ENCODE peak calls at places on chromosomes 1 and 21, in ten cellular contexts. W is H9, Y is IMR-90, S is mesendoderm, K is PC-3, E is NT2/D1, J is neural progenitor cell, O is colonic mucosa, F is neuronal stem cell, R is HCT116. U is an unnamed sample.

GRCh38 chr1:184792450-184792969 is 37.9 kb upstream of the EDEM3 start:
- DNase-seq in K (peak; percentile 93), R (peak; percentile 75), E (no peak), J (no peak), O (peak; percentile 85), F (no peak), S (no peak), W (no peak), Y (peak; percentile 99), U (no peak)

GRCh38 chr1:17224434-17224833 is 19.5 kb downstream of the PADI1 start:
- DNase-seq in R (no peak), J (no peak), O (no peak), K (no peak), F (no peak), E (no peak), S (no peak), W (no peak), Y (no peak), U (no peak)

GRCh38 chr21:24045775-24046215 is 1561.5 kb downstream of the MRPL39 start:
- DNase-seq in R (no peak), S (peak; percentile 42), W (no peak), E (peak; percentile 15), F (no peak), O (peak; percentile 27), K (peak; percentile 90), J (peak; percentile 1), Y (peak; percentile 99), U (peak; percentile 35)

GRCh38 chr1:5937373-5937857 is 54.8 kb downstream of the NPHP4 start:
- DNase-seq in J (no peak), S (no peak), K (no peak), W (peak; percentile 13), O (no peak), F (no peak), E (no peak), Y (no peak), R (no peak), U (no peak)

GRCh38 chr1:48105167-48105566 is 108.0 kb upstream of the TRABD2B start:
- DNase-seq in R (no peak), S (peak; percentile 28), K (no peak), E (no peak), Y (no peak), O (no peak), W (no peak), J (peak; percentile 11), F (no peak), U (no peak)

GRCh38 chr1:220826729-220827128 is 40.0 kb downstream of the MTARC1 start:
- DNase-seq in J (no peak), Y (no peak), R (no peak), W (no peak), S (no peak), F (no peak), E (no peak), K (no peak), O (no peak), U (no peak)

GRCh38 chr21:34813266-34813886 is 144.6 kb downstream of the CLIC6 start:
- DNase-seq in Y (peak; percentile 90), K (peak; percentile 72), E (no peak), F (no peak), O (no peak), J (no peak), R (no peak), W (no peak), S (no peak), U (no peak)

GRCh38 chr1:4603317-4604110 is 50.9 kb upstream of the AJAP1 start:
- DNase-seq in K (peak; percentile 37), S (peak; percentile 78), E (no peak), R (no peak), Y (no peak), W (no peak), J (no peak), O (no peak), F (no peak), U (no peak)

GRCh38 chr1:245923215-245923614 is 583.9 kb downstream of the SMYD3 start:
- DNase-seq in W (no peak), S (peak; percentile 20), O (no peak), J (no peak), F (no peak), R (no peak), Y (no peak), K (no peak), E (no peak), U (no peak)

GRCh38 chr1:201307239-201307638 is 23.9 kb downstream of the PKP1 start:
- DNase-seq in E (no peak), J (no peak), O (no peak), R (no peak), S (no peak), F (no peak), Y (peak; percentile 15), K (peak; percentile 93), W (no peak), U (no peak)
- H3K9ac ChIP-seq in E (no peak overlapping the region), J (no peak overlapping the region), O (no peak overlapping the region), R (peak overlapping the region; percentile 25), S (no peak overlapping the region), F (no peak overlapping the region), Y (no peak overlapping the region), K (peak overlapping the region; percentile 83), W (no peak overlapping the region), U (no peak overlapping the region)

GRCh38 chr21:41328660-41329300 is 12.2 kb downstream of the FAM3B start:
- DNase-seq in K (no peak), J (no peak), E (no peak), F (no peak), O (no peak), S (peak; percentile 30), Y (peak; percentile 35), R (no peak), W (no peak), U (no peak)

GRCh38 chr21:41325138-41325537 is 8.5 kb downstream of the FAM3B start:
- DNase-seq in E (no peak), J (no peak), R (no peak), Y (no peak), F (no peak), S (no peak), K (no peak), W (no peak), O (no peak), U (no peak)

GRCh38 chr21:41327753-41328152 is 11.2 kb downstream of the FAM3B start:
- DNase-seq in F (no peak), S (no peak), O (no peak), J (no peak), K (no peak), Y (no peak), E (no peak), W (no peak), R (no peak), U (no peak)

GRCh38 chr21:41322496-41323382 is 6.1 kb downstream of the FAM3B start:
- DNase-seq in R (no peak), F (no peak), Y (no peak), W (no peak), E (no peak), J (no peak), K (no peak), S (no peak), O (no peak), U (no peak)

GRCh38 chr21:41326414-41327080 is 9.9 kb downstream of the FAM3B start:
- DNase-seq in R (no peak), K (no peak), W (no peak), J (no peak), O (no peak), F (no peak), E (no peak), Y (no peak), S (no peak), U (no peak)
- H3K9ac ChIP-seq in R (no peak overlapping the region), K (no peak overlapping the region), W (no peak overlapping the region), J (no peak overlapping the region), O (no peak overlapping the region), F (no peak overlapping the region), E (no peak overlapping the region), Y (no peak overlapping the region), S (no peak overlapping the region), U (no peak overlapping the region)

DNA sequence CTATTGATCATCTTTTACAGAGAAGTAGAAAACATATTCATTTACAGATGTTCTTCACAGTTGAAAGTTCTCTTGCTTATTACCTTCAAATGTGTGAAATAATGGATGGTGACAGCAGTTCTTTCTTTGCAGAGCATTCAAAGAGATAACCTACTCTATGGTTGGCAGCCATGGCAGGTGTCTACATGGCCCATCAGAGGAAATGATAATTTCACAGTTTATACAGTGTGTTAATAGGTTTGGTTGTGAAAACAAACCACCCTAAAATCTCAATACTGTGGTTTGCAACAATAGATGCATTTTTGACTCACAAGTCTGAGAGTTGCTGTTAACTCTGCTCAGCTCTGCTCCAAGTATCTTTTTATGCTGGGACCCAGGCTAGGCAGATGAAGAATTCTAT is 241.2 kb upstream of the SAMSN1 start:
- DNase-seq in E (no peak), K (no peak), F (no peak), Y (no peak), S (no peak), O (no peak), J (no peak), W (no peak), R (no peak), U (no peak)
- H3K9ac ChIP-seq in E (no peak overlapping the region), K (no peak overlapping the region), F (no peak overlapping the region), Y (no peak overlapping the region), S (no peak overlapping the region), O (no peak overlapping the region), J (no peak overlapping the region), W (no peak overlapping the region), R (no peak overlapping the region), U (no peak overlapping the region)

GRCh38 chr1:243254927-243255790 is at the start of gene CEP170:
- DNase-seq in J (peak; percentile 99), E (peak; percentile 100), F (peak; percentile 100), R (peak; percentile 92), K (peak; percentile 99), S (peak; percentile 100), Y (peak; percentile 97), O (peak; percentile 90), W (peak; percentile 99), U (peak; percentile 95)

GRCh38 chr1:243257189-243257588 is 1.3 kb downstream of the SDCCAG8 start:
- DNase-seq in O (no peak), J (no peak), S (no peak), W (no peak), E (no peak), Y (no peak), F (no peak), R (no peak), K (no peak), U (no peak)

GRCh38 chr1:243254233-243254926 is 701 bp downstream of the CEP170 start:
- DNase-seq in E (peak; percentile 32), O (peak; percentile 69), R (no peak), J (peak; percentile 81), Y (peak; percentile 48), K (peak; percentile 71), F (peak; percentile 52), S (peak; percentile 76), W (peak; percentile 61), U (peak; percentile 68)

GRCh38 chr1:243256590-243256989 is 749 bp downstream of the SDCCAG8 start:
- DNase-seq in F (no peak), Y (no peak), O (no peak), E (no peak), J (no peak), K (peak; percentile 15), R (no peak), S (no peak), W (no peak), U (no peak)

DNA sequence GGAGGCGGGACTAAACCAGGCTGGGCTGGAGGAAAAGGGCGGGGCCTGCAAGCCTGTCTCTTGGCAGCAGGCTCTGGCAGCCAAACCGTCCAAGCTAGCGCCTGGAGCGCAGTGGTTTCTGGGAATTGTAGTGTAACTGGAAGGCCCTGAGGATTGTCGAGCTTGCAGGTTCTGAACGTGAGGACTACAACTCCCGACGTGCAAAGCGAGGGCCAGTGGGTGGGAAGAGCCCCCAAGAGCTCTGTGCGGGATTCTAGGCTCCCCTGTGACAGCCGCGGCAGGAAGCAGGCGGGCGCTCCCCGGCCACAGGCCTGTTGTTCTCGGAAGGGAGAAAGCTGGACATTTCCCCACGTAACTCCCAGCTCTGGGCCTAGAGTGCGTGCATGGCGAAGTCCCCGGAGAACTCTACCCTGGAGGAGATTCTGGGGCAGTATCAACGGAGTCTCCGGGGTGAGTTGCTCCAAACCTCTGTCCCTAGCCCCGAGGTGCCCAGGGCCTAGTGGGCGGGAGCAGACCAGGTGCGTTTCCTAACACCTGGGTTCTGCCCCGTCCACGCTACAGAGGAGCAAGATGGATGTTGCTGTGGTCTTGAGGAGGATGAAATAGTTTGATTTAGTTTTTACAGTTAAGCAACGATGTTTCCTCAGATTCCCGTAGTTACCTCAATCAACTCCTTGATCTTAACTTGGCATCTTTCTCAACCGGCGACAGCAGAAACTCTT is at the start of gene SDCCAG8:
- DNase-seq in J (peak; percentile 99), F (peak; percentile 99), O (peak; percentile 97), E (peak; percentile 100), R (peak; percentile 99), Y (peak; percentile 100), W (peak; percentile 100), K (peak; percentile 100), S (peak; percentile 100), U (peak; percentile 98)
- H3K9ac ChIP-seq in J (peak within 1 kb of the TSS; percentile 57), F (peak within 1 kb of the TSS; percentile 99), O (peak within 1 kb of the TSS; percentile 77), E (peak within 1 kb of the TSS; percentile 95), R (peak within 1 kb of the TSS; percentile 83), Y (peak within 1 kb of the TSS; percentile 86), W (peak within 1 kb of the TSS; percentile 56), K (peak within 1 kb of the TSS; percentile 83), S (peak within 1 kb of the TSS; percentile 96), U (peak within 1 kb of the TSS; percentile 83)

U was measured in DND-41.